ENCODE peak calls at places on chromosomes 7 and 10, in ten cellular contexts. T, F, C, W, N, U, I, D, E and P are unnamed samples.
A peak's percentile ranks its signal among the peaks of the same experiment; 100 is the strongest.

GRCh38 chr10:69726850-69727249 is 74.9 kb upstream of the COL13A1 start:
- DNase-seq in E (no peak), C (no peak), T (no peak), D (no peak), I (no peak), F (no peak), W (no peak), U (no peak), N (no peak), P (no peak)

GRCh38 chr10:44310762-44311562 is 73.9 kb downstream of the CXCL12 start:
- DNase-seq in E (peak; percentile 93), D (peak; percentile 89), C (no peak), N (peak; percentile 58), T (peak; percentile 59), U (peak; percentile 94), F (peak; percentile 54), I (peak; percentile 97), W (peak; percentile 77), P (peak; percentile 62)

GRCh38 chr7:149172534-149172920 is 22.8 kb upstream of the ZNF282 start:
- DNase-seq in D (no peak), W (no peak), E (no peak), I (no peak), T (no peak), F (no peak), C (no peak), U (no peak), N (no peak), P (no peak)

GRCh38 chr7:94602181-94602580 is 53.8 kb downstream of the SGCE start:
- DNase-seq in W (no peak), U (no peak), N (no peak), T (no peak), D (no peak), C (no peak), I (no peak), F (no peak), E (no peak), P (no peak)

GRCh38 chr7:99128076-99128950 is 15.6 kb downstream of the SMURF1 start:
- DNase-seq in I (no peak), E (no peak), W (no peak), T (no peak), N (no peak), C (no peak), U (no peak), D (no peak), F (no peak), P (peak; percentile 79)

GRCh38 chr10:61899045-61899444 is 2.5 kb upstream of the ARID5B start:
- DNase-seq in T (no peak), F (no peak), U (no peak), W (no peak), N (no peak), I (no peak), C (no peak), E (peak; percentile 33), D (no peak), P (no peak)

GRCh38 chr7:129433823-129434171 is 435 bp upstream of the STRIP2 start:
- DNase-seq in D (no peak), W (no peak), U (no peak), E (peak; percentile 89), F (peak; percentile 46), N (no peak), T (no peak), I (peak; percentile 60), C (peak; percentile 65), P (no peak)

GRCh38 chr10:2077231-2077630 is 339.9 kb upstream of the ADARB2 start:
- DNase-seq in E (no peak), C (no peak), I (no peak), W (no peak), F (no peak), U (no peak), N (no peak), T (no peak), D (no peak), P (no peak)

GRCh38 chr10:12757351-12757750 is 244.2 kb downstream of the CCDC3 start:
- DNase-seq in T (no peak), C (no peak), E (no peak), D (no peak), U (no peak), F (no peak), W (no peak), N (no peak), I (no peak), P (no peak)

GRCh38 chr10:77478248-77478963 is 159.2 kb downstream of the KCNMA1 start:
- DNase-seq in C (peak; percentile 50), W (no peak), T (no peak), N (no peak), E (no peak), U (no peak), F (no peak), D (no peak), I (no peak), P (no peak)

GRCh38 chr7:121369462-121369861 is 26.6 kb downstream of the FAM3C start:
- DNase-seq in W (no peak), T (no peak), I (no peak), N (no peak), D (no peak), C (no peak), E (no peak), F (no peak), U (no peak), P (no peak)

DNA sequence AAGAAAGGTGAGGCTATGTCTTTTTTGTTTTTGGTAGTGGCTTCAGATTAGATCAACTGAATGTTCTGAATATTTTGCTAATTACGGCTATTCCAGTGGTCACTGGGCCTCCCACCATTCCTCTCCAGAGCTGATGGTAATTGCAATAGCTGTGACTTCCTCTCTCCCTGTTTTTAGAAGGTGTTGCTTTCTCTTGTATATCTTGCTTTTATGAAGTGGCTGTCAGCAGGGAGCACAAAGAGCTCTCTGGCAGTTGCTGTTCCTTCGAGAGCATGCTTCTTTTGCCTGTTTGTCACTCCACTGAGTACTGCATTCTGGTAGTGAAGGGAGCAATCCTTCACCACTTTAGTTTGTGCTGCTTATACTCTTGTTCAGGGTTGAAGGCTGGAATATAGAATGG is 133.3 kb downstream of the EXOC4 start:
- DNase-seq in C (no peak), D (no peak), E (no peak), N (peak; percentile 3), W (no peak), F (no peak), T (no peak), U (no peak), I (no peak), P (no peak)
- TF ChIP-seq POLR2AphosphoS5 in C (no peak), D (no peak), E (no peak), N (no peak), W (no peak), F (no peak), T (no peak), U (no peak), I (no peak), P (no peak)

GRCh38 chr10:127344346-127344745 is 148.0 kb upstream of the INSYN2A start:
- DNase-seq in I (no peak), C (no peak), T (no peak), D (no peak), F (no peak), N (no peak), W (no peak), U (no peak), E (no peak), P (no peak)
- TF ChIP-seq POLR2AphosphoS5 in I (no peak), C (no peak), T (no peak), D (no peak), F (no peak), N (no peak), W (no peak), U (no peak), E (no peak), P (no peak)

DNA sequence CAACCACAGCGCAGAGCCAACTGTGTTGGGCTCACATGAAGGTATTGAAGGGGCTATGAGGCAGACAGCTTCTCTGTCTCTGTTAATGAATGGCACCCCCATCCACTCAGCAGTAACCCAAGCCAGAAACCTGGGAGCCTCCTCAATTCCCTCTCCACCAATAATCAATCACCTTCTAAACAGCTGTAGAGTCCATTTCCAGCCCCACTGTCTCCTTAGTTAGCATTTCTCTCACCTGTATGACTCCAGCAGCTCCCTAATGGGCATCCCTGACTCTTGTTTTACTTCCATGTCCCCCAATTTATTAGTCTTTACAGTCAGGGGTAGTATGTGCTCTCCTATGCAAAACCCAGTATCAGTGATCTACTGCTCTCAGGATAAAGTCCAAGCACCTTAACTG is 6.9 kb downstream of the SRI start:
- DNase-seq in D (no peak), W (no peak), N (no peak), F (no peak), E (no peak), I (no peak), T (no peak), U (no peak), C (no peak), P (no peak)
- TF ChIP-seq POLR2AphosphoS5 in D (no peak), W (no peak), N (no peak), F (no peak), E (no peak), I (no peak), T (no peak), U (no peak), C (no peak), P (no peak)

DNA sequence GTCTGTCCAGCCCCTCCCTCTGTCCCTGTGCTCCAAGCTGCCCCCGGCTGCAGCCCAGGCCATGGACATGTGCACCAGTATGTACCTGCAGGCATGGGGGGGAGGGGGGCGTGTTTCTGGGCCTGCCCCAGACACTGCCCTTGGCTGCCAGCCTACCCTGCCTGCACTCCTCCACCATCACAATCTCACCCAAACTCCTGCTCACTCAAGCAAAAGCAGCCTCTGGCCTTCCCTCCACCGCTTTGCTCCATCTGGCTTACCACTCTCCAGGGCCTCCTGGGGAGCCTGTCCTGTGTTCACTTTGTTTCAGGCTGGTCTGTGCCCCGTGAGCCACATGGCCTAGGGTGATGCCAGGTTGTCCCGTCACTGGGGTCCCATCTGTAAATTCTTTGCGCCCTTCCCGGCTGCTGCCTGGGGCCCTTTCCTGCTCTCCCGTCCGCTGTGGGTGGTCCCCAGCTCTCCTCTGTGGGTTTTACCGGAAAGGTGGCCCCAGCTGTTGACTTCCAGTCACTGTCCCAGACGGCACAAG is 33.3 kb upstream of the PPIF start:
- DNase-seq in I (no peak), W (no peak), F (no peak), U (no peak), T (no peak), N (no peak), E (peak; percentile 51), C (no peak), D (no peak), P (no peak)
- TF ChIP-seq POLR2AphosphoS5 in I (no peak), W (no peak), F (no peak), U (no peak), T (no peak), N (no peak), E (no peak), C (no peak), D (no peak), P (no peak)

GRCh38 chr7:130960208-130960988 is 226.4 kb upstream of the KLF14 start:
- DNase-seq in I (no peak), U (no peak), N (no peak), E (no peak), C (peak; percentile 89), F (peak; percentile 87), D (no peak), T (no peak), W (no peak), P (no peak)
- TF ChIP-seq POLR2AphosphoS5 in I (no peak), U (no peak), N (no peak), E (peak; percentile 93), C (no peak), F (peak; percentile 67), D (no peak), T (no peak), W (no peak), P (no peak)

GRCh38 chr10:6382081-6382480 is 179.3 kb downstream of the PFKFB3 start:
- DNase-seq in T (no peak), C (no peak), D (no peak), E (no peak), F (no peak), W (no peak), N (no peak), U (peak; percentile 77), I (no peak), P (no peak)
- TF ChIP-seq POLR2AphosphoS5 in T (no peak), C (no peak), D (no peak), E (peak; percentile 17), F (no peak), W (no peak), N (no peak), U (peak; percentile 84), I (peak; percentile 3), P (no peak)